ENCODE peak calls at places on chromosomes 6 and 20, in five cellular contexts. One of them, this sample, is unnamed.

GRCh38 chr6:89411269-89412070 is 603 bp downstream of the RRAGD start:
- DNase-seq in mucosa of descending colon: peak
- DNase-seq in CD8-positive, alpha-beta memory T cell: peak
- DNase-seq in stimulated activated CD4-positive, alpha-beta T cell treated with anti-CD3 and anti-CD28 coated beads, Interleukin-12 subunit alpha, Interleukin-12 subunit beta, amount 100 ng/mL, for 48 hours: no peak
- DNase-seq in caudate nucleus: no peak
- DNase-seq in this sample: no peak

GRCh38 chr6:30820196-30820595 is 64.1 kb upstream of the DDR1 start:
- DNase-seq in mucosa of descending colon: peak
- DNase-seq in CD8-positive, alpha-beta memory T cell: no peak
- DNase-seq in stimulated activated CD4-positive, alpha-beta T cell treated with anti-CD3 and anti-CD28 coated beads, Interleukin-12 subunit alpha, Interleukin-12 subunit beta, amount 100 ng/mL, for 48 hours: no peak
- DNase-seq in caudate nucleus: no peak
- DNase-seq in this sample: no peak

GRCh38 chr20:15220009-15220656 is 882.7 kb upstream of the FLRT3 start:
- DNase-seq in mucosa of descending colon: no peak
- DNase-seq in CD8-positive, alpha-beta memory T cell: no peak
- DNase-seq in stimulated activated CD4-positive, alpha-beta T cell treated with anti-CD3 and anti-CD28 coated beads, Interleukin-12 subunit alpha, Interleukin-12 subunit beta, amount 100 ng/mL, for 48 hours: no peak
- DNase-seq in caudate nucleus: no peak
- DNase-seq in this sample: no peak

GRCh38 chr6:16129623-16130243 is 847 bp downstream of the MYLIP start:
- DNase-seq in mucosa of descending colon: peak
- DNase-seq in CD8-positive, alpha-beta memory T cell: no peak
- DNase-seq in stimulated activated CD4-positive, alpha-beta T cell treated with anti-CD3 and anti-CD28 coated beads, Interleukin-12 subunit alpha, Interleukin-12 subunit beta, amount 100 ng/mL, for 48 hours: no peak
- DNase-seq in caudate nucleus: no peak
- DNase-seq in this sample: no peak

GRCh38 chr20:50017160-50017559 is 34.4 kb downstream of the SNAI1 start:
- DNase-seq in mucosa of descending colon: no peak
- DNase-seq in CD8-positive, alpha-beta memory T cell: no peak
- DNase-seq in stimulated activated CD4-positive, alpha-beta T cell treated with anti-CD3 and anti-CD28 coated beads, Interleukin-12 subunit alpha, Interleukin-12 subunit beta, amount 100 ng/mL, for 48 hours: no peak
- DNase-seq in caudate nucleus: no peak
- DNase-seq in this sample: no peak

GRCh38 chr20:20436689-20437088 is 68.8 kb downstream of the INSM1 start:
- DNase-seq in mucosa of descending colon: no peak
- DNase-seq in CD8-positive, alpha-beta memory T cell: no peak
- DNase-seq in stimulated activated CD4-positive, alpha-beta T cell treated with anti-CD3 and anti-CD28 coated beads, Interleukin-12 subunit alpha, Interleukin-12 subunit beta, amount 100 ng/mL, for 48 hours: no peak
- DNase-seq in caudate nucleus: no peak
- DNase-seq in this sample: no peak

GRCh38 chr20:52972965-52973819 is 1.0 kb downstream of the TSHZ2 start:
- DNase-seq in mucosa of descending colon: no peak
- DNase-seq in CD8-positive, alpha-beta memory T cell: no peak
- DNase-seq in stimulated activated CD4-positive, alpha-beta T cell treated with anti-CD3 and anti-CD28 coated beads, Interleukin-12 subunit alpha, Interleukin-12 subunit beta, amount 100 ng/mL, for 48 hours: no peak
- DNase-seq in caudate nucleus: no peak
- DNase-seq in this sample: no peak

GRCh38 chr6:144320746-144321145 is 35.6 kb downstream of the UTRN start:
- DNase-seq in mucosa of descending colon: no peak
- DNase-seq in CD8-positive, alpha-beta memory T cell: no peak
- DNase-seq in stimulated activated CD4-positive, alpha-beta T cell treated with anti-CD3 and anti-CD28 coated beads, Interleukin-12 subunit alpha, Interleukin-12 subunit beta, amount 100 ng/mL, for 48 hours: no peak
- DNase-seq in caudate nucleus: no peak
- DNase-seq in this sample: no peak

GRCh38 chr6:1597924-1598323 is 11.8 kb upstream of the FOXC1 start:
- DNase-seq in mucosa of descending colon: no peak
- DNase-seq in CD8-positive, alpha-beta memory T cell: no peak
- DNase-seq in stimulated activated CD4-positive, alpha-beta T cell treated with anti-CD3 and anti-CD28 coated beads, Interleukin-12 subunit alpha, Interleukin-12 subunit beta, amount 100 ng/mL, for 48 hours: no peak
- DNase-seq in caudate nucleus: no peak
- DNase-seq in this sample: no peak

GRCh38 chr6:6560909-6561308 is 27.6 kb upstream of the LY86 start:
- DNase-seq in mucosa of descending colon: no peak
- DNase-seq in CD8-positive, alpha-beta memory T cell: no peak
- DNase-seq in stimulated activated CD4-positive, alpha-beta T cell treated with anti-CD3 and anti-CD28 coated beads, Interleukin-12 subunit alpha, Interleukin-12 subunit beta, amount 100 ng/mL, for 48 hours: no peak
- DNase-seq in caudate nucleus: no peak
- DNase-seq in this sample: peak

GRCh38 chr6:152127429-152128165 is 320.1 kb downstream of the ESR1 start:
- DNase-seq in mucosa of descending colon: no peak
- DNase-seq in CD8-positive, alpha-beta memory T cell: no peak
- DNase-seq in stimulated activated CD4-positive, alpha-beta T cell treated with anti-CD3 and anti-CD28 coated beads, Interleukin-12 subunit alpha, Interleukin-12 subunit beta, amount 100 ng/mL, for 48 hours: no peak
- DNase-seq in caudate nucleus: no peak
- DNase-seq in this sample: no peak

GRCh38 chr20:23242556-23243180 is 107.9 kb upstream of the NXT1 start:
- DNase-seq in mucosa of descending colon: no peak
- DNase-seq in CD8-positive, alpha-beta memory T cell: no peak
- DNase-seq in stimulated activated CD4-positive, alpha-beta T cell treated with anti-CD3 and anti-CD28 coated beads, Interleukin-12 subunit alpha, Interleukin-12 subunit beta, amount 100 ng/mL, for 48 hours: no peak
- DNase-seq in caudate nucleus: no peak
- DNase-seq in this sample: no peak

GRCh38 chr6:96853083-96853482 is 15.8 kb upstream of the GPR63 start:
- DNase-seq in mucosa of descending colon: no peak
- DNase-seq in CD8-positive, alpha-beta memory T cell: no peak
- DNase-seq in stimulated activated CD4-positive, alpha-beta T cell treated with anti-CD3 and anti-CD28 coated beads, Interleukin-12 subunit alpha, Interleukin-12 subunit beta, amount 100 ng/mL, for 48 hours: no peak
- DNase-seq in caudate nucleus: no peak
- DNase-seq in this sample: no peak

GRCh38 chr6:134198093-134198492 is 119.8 kb downstream of the SGK1 start:
- DNase-seq in mucosa of descending colon: no peak
- DNase-seq in CD8-positive, alpha-beta memory T cell: no peak
- DNase-seq in stimulated activated CD4-positive, alpha-beta T cell treated with anti-CD3 and anti-CD28 coated beads, Interleukin-12 subunit alpha, Interleukin-12 subunit beta, amount 100 ng/mL, for 48 hours: no peak
- DNase-seq in caudate nucleus: no peak
- DNase-seq in this sample: no peak

GRCh38 chr6:149275621-149276020 is 41.9 kb upstream of the TAB2 start:
- DNase-seq in mucosa of descending colon: no peak
- DNase-seq in CD8-positive, alpha-beta memory T cell: no peak
- DNase-seq in stimulated activated CD4-positive, alpha-beta T cell treated with anti-CD3 and anti-CD28 coated beads, Interleukin-12 subunit alpha, Interleukin-12 subunit beta, amount 100 ng/mL, for 48 hours: no peak
- DNase-seq in caudate nucleus: no peak
- DNase-seq in this sample: no peak

GRCh38 chr6:138219901-138220300 is 1.6 kb upstream of the PBOV1 start:
- DNase-seq in mucosa of descending colon: no peak
- DNase-seq in CD8-positive, alpha-beta memory T cell: no peak
- DNase-seq in stimulated activated CD4-positive, alpha-beta T cell treated with anti-CD3 and anti-CD28 coated beads, Interleukin-12 subunit alpha, Interleukin-12 subunit beta, amount 100 ng/mL, for 48 hours: no peak
- DNase-seq in caudate nucleus: no peak
- DNase-seq in this sample: no peak

GRCh38 chr6:111872521-111873177 is 603 bp downstream of the FYN start:
- DNase-seq in mucosa of descending colon: peak
- DNase-seq in CD8-positive, alpha-beta memory T cell: peak
- DNase-seq in stimulated activated CD4-positive, alpha-beta T cell treated with anti-CD3 and anti-CD28 coated beads, Interleukin-12 subunit alpha, Interleukin-12 subunit beta, amount 100 ng/mL, for 48 hours: no peak
- DNase-seq in caudate nucleus: no peak
- DNase-seq in this sample: no peak

GRCh38 chr6:143556529-143556928 is 45.0 kb upstream of the FUCA2 start:
- DNase-seq in mucosa of descending colon: no peak
- DNase-seq in CD8-positive, alpha-beta memory T cell: no peak
- DNase-seq in stimulated activated CD4-positive, alpha-beta T cell treated with anti-CD3 and anti-CD28 coated beads, Interleukin-12 subunit alpha, Interleukin-12 subunit beta, amount 100 ng/mL, for 48 hours: no peak
- DNase-seq in caudate nucleus: no peak
- DNase-seq in this sample: no peak

GRCh38 chr20:831956-832355 is 1.6 kb upstream of the FAM110A start:
- DNase-seq in mucosa of descending colon: no peak
- DNase-seq in CD8-positive, alpha-beta memory T cell: no peak
- DNase-seq in stimulated activated CD4-positive, alpha-beta T cell treated with anti-CD3 and anti-CD28 coated beads, Interleukin-12 subunit alpha, Interleukin-12 subunit beta, amount 100 ng/mL, for 48 hours: no peak
- DNase-seq in caudate nucleus: no peak
- DNase-seq in this sample: no peak

GRCh38 chr6:109304284-109305015 is 77.8 kb downstream of the CD164 start:
- DNase-seq in mucosa of descending colon: no peak
- DNase-seq in CD8-positive, alpha-beta memory T cell: no peak
- DNase-seq in stimulated activated CD4-positive, alpha-beta T cell treated with anti-CD3 and anti-CD28 coated beads, Interleukin-12 subunit alpha, Interleukin-12 subunit beta, amount 100 ng/mL, for 48 hours: no peak
- DNase-seq in caudate nucleus: peak
- DNase-seq in this sample: peak

GRCh38 chr6:1640476-1640875 is 30.8 kb downstream of the FOXC1 start:
- DNase-seq in mucosa of descending colon: no peak
- DNase-seq in CD8-positive, alpha-beta memory T cell: no peak
- DNase-seq in stimulated activated CD4-positive, alpha-beta T cell treated with anti-CD3 and anti-CD28 coated beads, Interleukin-12 subunit alpha, Interleukin-12 subunit beta, amount 100 ng/mL, for 48 hours: no peak
- DNase-seq in caudate nucleus: no peak
- DNase-seq in this sample: no peak

GRCh38 chr6:782141-782540 is 89.2 kb upstream of the EXOC2 start:
- DNase-seq in mucosa of descending colon: no peak
- DNase-seq in CD8-positive, alpha-beta memory T cell: no peak
- DNase-seq in stimulated activated CD4-positive, alpha-beta T cell treated with anti-CD3 and anti-CD28 coated beads, Interleukin-12 subunit alpha, Interleukin-12 subunit beta, amount 100 ng/mL, for 48 hours: no peak
- DNase-seq in caudate nucleus: no peak
- DNase-seq in this sample: no peak

GRCh38 chr6:108755257-108756240 is 92.7 kb upstream of the ARMC2 start:
- DNase-seq in mucosa of descending colon: no peak
- DNase-seq in CD8-positive, alpha-beta memory T cell: no peak
- DNase-seq in stimulated activated CD4-positive, alpha-beta T cell treated with anti-CD3 and anti-CD28 coated beads, Interleukin-12 subunit alpha, Interleukin-12 subunit beta, amount 100 ng/mL, for 48 hours: no peak
- DNase-seq in caudate nucleus: no peak
- DNase-seq in this sample: no peak

GRCh38 chr20:4122931-4123330 is 107.6 kb upstream of the RNF24 start:
- DNase-seq in mucosa of descending colon: no peak
- DNase-seq in CD8-positive, alpha-beta memory T cell: no peak
- DNase-seq in stimulated activated CD4-positive, alpha-beta T cell treated with anti-CD3 and anti-CD28 coated beads, Interleukin-12 subunit alpha, Interleukin-12 subunit beta, amount 100 ng/mL, for 48 hours: no peak
- DNase-seq in caudate nucleus: no peak
- DNase-seq in this sample: no peak

GRCh38 chr6:79127660-79128059 is 49.6 kb upstream of the PHIP start:
- DNase-seq in mucosa of descending colon: no peak
- DNase-seq in CD8-positive, alpha-beta memory T cell: no peak
- DNase-seq in stimulated activated CD4-positive, alpha-beta T cell treated with anti-CD3 and anti-CD28 coated beads, Interleukin-12 subunit alpha, Interleukin-12 subunit beta, amount 100 ng/mL, for 48 hours: no peak
- DNase-seq in caudate nucleus: no peak
- DNase-seq in this sample: no peak

GRCh38 chr20:6919792-6920468 is 152.4 kb downstream of the BMP2 start:
- DNase-seq in mucosa of descending colon: no peak
- DNase-seq in CD8-positive, alpha-beta memory T cell: no peak
- DNase-seq in stimulated activated CD4-positive, alpha-beta T cell treated with anti-CD3 and anti-CD28 coated beads, Interleukin-12 subunit alpha, Interleukin-12 subunit beta, amount 100 ng/mL, for 48 hours: no peak
- DNase-seq in caudate nucleus: no peak
- DNase-seq in this sample: no peak

GRCh38 chr6:155493694-155494143 is 38.1 kb upstream of the NOX3 start:
- DNase-seq in mucosa of descending colon: peak
- DNase-seq in CD8-positive, alpha-beta memory T cell: no peak
- DNase-seq in stimulated activated CD4-positive, alpha-beta T cell treated with anti-CD3 and anti-CD28 coated beads, Interleukin-12 subunit alpha, Interleukin-12 subunit beta, amount 100 ng/mL, for 48 hours: peak
- DNase-seq in caudate nucleus: no peak
- DNase-seq in this sample: peak

This sample was measured in HL-60.